ENCODE peak calls at places on chromosomes 16 and 17, in seven cellular contexts. H is GM23338, K is transverse colon, J is sigmoid colon, L is stomach, C is endothelial cell of umbilical vein, A is breast epithelium. M is an unnamed sample. For H3K4me1, the result is how much of the 10 kb centered on the place peaks cover.

GRCh38 chr17:83202002-83203000 is 122.9 kb downstream of the METRNL start:
- DNase-seq in A (peak), J (peak), K (peak), H (no peak), C (no peak), L (peak), M (peak)

GRCh38 chr16:83441523-83441922 is 366.3 kb upstream of the HSBP1 start:
- DNase-seq in H (no peak), A (no peak), C (peak), K (no peak), J (no peak), L (no peak), M (no peak)

GRCh38 chr17:6648181-6648580 is 3.2 kb downstream of the MED31 start:
- DNase-seq in K (no peak), A (no peak), L (no peak), J (no peak), C (peak), H (peak), M (no peak)

GRCh38 chr16:89430436-89431157 is 59.8 kb downstream of the ANKRD11 start:
- DNase-seq in J (no peak), A (no peak), K (peak), L (no peak), H (no peak), C (no peak), M (no peak)

GRCh38 chr17:45128331-45128730 is 4.0 kb downstream of the PLCD3 start:
- DNase-seq in A (no peak), K (no peak), H (no peak), C (no peak), L (no peak), J (peak), M (no peak)

GRCh38 chr16:47019563-47019962 is 46.1 kb upstream of the DNAJA2 start:
- DNase-seq in H (no peak), K (no peak), L (no peak), A (no peak), J (no peak), C (peak), M (no peak)

GRCh38 chr17:64707077-64707591 is 45.0 kb upstream of the SMURF2 start:
- DNase-seq in A (peak), C (peak), L (peak), K (peak), J (peak), H (peak), M (peak)

GRCh38 chr16:87800497-87800896 is 34.7 kb upstream of the KLHDC4 start:
- DNase-seq in H (no peak), L (no peak), C (no peak), A (no peak), J (no peak), K (no peak), M (no peak)

GRCh38 chr17:59839646-59840328 is 53.0 kb downstream of the TUBD1 start:
- DNase-seq in A (no peak), J (no peak), K (no peak), L (no peak), H (peak), C (no peak), M (no peak)

GRCh38 chr16:89326721-89327120 is 109.2 kb downstream of the ZNF778 start:
- DNase-seq in C (no peak), L (no peak), A (no peak), H (peak), K (no peak), J (no peak), M (no peak)

GRCh38 chr16:22192261-22193133 is 13.6 kb upstream of the EEF2K start:
- DNase-seq in L (peak), J (peak), K (peak), C (peak), A (peak), H (peak), M (peak)

GRCh38 chr17:42188749-42189650 is 3.7 kb upstream of the HCRT start:
- DNase-seq in J (no peak), L (no peak), A (no peak), H (no peak), K (no peak), C (no peak), M (no peak)

GRCh38 chr16:77920984-77921383 is 101.4 kb upstream of the CLEC3A start:
- DNase-seq in L (no peak), J (no peak), H (no peak), K (no peak), A (no peak), C (no peak), M (no peak)

GRCh38 chr16:589658-590159 is at the start of gene RAB40C:
- DNase-seq in K (peak), L (peak), A (peak), H (peak), C (peak), J (peak), M (peak)

GRCh38 chr16:588639-588888 is 1.3 kb upstream of the RAB40C start:
- DNase-seq in J (no peak), L (peak), K (peak), A (no peak), H (peak), C (peak), M (no peak)

GRCh38 chr16:590875-591200 is 972 bp downstream of the RAB40C start:
- DNase-seq in A (no peak), K (no peak), J (peak), L (no peak), H (no peak), C (no peak), M (no peak)

GRCh38 chr16:590165-590874 is 454 bp downstream of the RAB40C start:
- DNase-seq in K (no peak), A (peak), J (peak), L (peak), C (peak), H (no peak), M (no peak)

GRCh38 chr16:588889-589657 is 793 bp upstream of the RAB40C start:
- DNase-seq in H (peak), A (peak), K (peak), J (peak), L (peak), C (peak), M (peak)
- TF ChIP-seq POLR2AphosphoS5 in H (peak), A (peak), K (peak), J (peak), L (peak), C (peak), M (peak)

GRCh38 chr17:37506678-37507077 is 17.0 kb downstream of the DUSP14 start:
- DNase-seq in H (peak), K (no peak), J (no peak), A (no peak), C (peak), L (no peak), M (no peak)
- H3K4me1 ChIP-seq in H (under half), K (under half), J (under half), A (under half), C (under half), L (under half), M (under half)

DNA sequence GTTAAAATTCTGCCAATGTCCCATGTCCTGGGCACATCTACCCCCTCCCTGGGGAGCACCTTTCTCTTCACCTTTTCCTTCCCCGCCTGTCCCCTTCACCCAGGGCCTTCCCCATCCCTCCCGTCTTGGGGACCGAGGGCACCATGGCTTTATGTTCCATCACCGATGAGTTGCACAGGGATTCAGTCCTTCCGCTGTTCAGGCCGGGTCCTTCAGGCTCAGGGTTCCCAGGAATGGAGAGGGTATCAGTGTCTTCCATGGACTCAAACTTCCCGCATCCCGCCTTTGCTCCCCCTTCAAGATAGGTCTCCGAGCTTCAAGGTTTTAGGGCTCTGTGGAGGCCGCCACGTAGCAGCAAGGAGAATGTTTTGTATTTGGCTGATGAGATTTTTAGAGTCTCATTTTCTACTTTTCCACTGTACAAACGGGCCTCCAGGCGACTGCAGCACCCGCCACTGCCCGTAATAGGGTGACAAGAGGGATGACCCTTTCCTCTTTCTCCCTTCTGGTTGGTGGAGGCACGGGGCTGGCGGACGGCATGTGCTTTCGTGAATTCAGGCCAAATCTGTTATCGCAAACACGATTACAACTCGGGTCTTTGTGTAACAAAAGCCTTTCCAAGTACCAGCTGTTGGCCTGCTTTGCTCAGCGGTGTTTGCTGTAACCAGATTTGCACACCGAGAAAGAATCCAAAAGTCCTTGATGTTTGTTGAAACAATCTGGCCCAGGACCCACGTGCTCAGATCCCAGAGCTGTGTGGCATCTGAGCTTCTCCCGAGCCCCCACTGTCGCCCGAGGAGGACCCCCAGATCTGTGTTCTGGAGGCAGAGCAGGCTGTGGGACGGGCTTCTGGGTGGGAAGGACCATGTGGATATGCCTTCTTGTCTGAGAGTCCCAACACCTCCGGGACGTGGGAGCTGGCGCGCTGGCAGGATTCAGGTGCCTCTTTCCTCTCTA is 236.3 kb downstream of the SEC14L1 start:
- DNase-seq in A (no peak), C (no peak), L (peak), J (peak), H (no peak), K (no peak), M (peak)
- TF ChIP-seq POLR2AphosphoS5 in A (peak), C (no peak), L (peak), J (peak), H (no peak), K (peak), M (peak)

GRCh38 chr16:3824121-3824795 is 56.3 kb downstream of the CREBBP start:
- DNase-seq in A (no peak), C (no peak), H (no peak), L (no peak), K (no peak), J (no peak), M (no peak)
- H3K4me1 ChIP-seq in A (under half), C (under half), H (under half), L (half or more), K (half or more), J (under half), M (under half)

DNA sequence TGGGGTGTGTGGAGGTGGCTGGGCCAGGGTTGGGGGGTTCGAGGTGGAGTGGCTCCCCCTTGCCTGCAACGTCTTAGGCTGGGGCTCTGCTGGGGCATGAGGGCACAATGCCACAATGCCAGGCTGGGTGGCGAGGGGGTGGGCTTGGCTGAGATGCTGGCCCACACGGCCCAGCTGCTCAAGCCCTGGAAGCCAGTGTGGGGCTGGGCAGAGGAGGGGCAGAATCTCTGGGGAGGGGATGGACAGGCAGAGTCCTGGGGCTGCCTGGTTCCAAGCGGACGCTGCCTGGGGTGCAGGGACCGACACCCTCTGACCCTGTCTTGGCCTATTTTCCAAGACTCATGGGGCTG is 37.5 kb upstream of the SSTR5 start:
- DNase-seq in J (no peak), C (no peak), H (no peak), K (no peak), A (no peak), L (no peak), M (no peak)
- TF ChIP-seq POLR2AphosphoS5 in J (no peak), C (no peak), H (no peak), K (no peak), A (no peak), L (no peak), M (no peak)

DNA sequence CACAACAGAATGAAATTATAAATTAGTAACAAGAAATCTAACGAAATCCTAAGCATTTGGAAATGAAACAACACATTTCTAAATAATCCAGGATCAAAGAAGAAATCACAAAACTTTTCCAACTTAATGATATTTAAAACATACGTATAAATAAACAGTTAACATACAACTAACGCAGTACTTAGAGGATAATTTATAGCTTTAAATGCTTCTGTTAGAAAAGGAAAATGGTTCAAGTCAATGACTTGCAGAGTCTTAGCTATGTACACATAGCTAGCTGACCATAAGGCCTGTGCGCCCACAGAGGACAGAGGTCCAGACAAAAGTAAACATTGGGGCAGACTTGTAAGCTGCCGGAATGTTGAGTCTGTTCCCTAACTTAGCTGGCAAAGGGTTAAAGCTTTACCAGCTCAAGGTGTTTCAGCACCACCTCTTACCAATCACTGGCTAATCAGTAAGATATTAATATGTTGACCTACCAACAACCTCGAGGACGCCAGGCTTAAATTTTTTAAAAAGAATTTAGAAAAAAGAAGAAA is 84.6 kb downstream of the PARN start:
- DNase-seq in C (no peak), L (peak), J (no peak), H (no peak), K (no peak), A (no peak), M (no peak)
- H3K4me1 ChIP-seq in C (under half), L (under half), J (under half), H (under half), K (under half), A (under half), M (under half)

GRCh38 chr17:4599505-4600281 is 15.4 kb downstream of the SMTNL2 start:
- DNase-seq in H (peak), C (no peak), L (no peak), K (no peak), A (peak), J (peak), M (no peak)
- TF ChIP-seq POLR2AphosphoS5 in H (no peak), C (no peak), L (no peak), K (no peak), A (no peak), J (no peak), M (no peak)

DNA sequence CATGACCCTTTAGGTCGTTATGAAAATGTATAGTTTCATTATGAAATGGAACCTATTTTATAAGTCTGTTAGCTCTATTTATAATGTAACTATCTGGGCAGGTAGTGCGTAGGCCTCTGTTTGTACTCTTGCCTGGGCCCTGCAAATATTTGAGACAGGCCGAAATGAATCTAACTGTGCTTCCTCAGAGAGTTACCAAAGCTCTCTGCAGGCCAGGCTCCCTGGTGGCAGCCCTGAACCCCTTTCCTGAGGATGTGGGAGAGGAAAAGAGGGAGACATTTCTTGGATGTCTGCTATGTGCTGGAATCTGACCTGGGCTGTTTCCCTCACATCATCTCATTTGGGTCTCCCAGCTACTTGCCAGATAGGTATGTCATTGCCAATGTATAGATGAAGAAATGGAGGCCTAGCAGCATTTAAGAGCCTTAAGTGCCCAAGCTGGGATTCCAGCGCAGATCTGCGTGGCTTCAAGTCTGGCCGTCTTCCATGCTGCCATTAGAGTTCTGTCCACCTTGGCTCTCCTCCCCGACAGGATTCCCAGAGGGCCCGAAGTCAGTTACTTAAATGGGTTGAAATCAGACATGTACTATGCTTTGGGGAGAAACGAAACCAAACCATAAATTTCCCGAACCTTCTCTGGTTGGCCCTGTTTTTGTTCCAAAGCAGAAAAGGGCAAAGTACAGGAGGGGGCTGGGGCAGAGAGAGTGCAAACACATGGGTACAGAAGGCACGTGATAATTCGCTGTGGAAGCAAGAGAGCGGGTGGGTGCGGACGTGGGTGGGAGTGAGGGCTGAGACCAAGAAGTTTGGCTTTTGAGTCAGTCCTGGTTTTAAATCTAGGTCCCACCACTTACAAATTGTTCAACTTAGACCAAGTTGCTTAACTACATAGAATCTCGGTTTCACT is 33.0 kb upstream of the CCR7 start:
- DNase-seq in J (no peak), K (no peak), A (no peak), H (no peak), C (no peak), L (no peak), M (no peak)
- H3K4me1 ChIP-seq in J (under half), K (under half), A (under half), H (under half), C (under half), L (under half), M (under half)